ENCODE peak calls at places on chromosomes 7 and 10, in ten cellular contexts. V is activated T-cell treated with anti-CD3 and anti-CD28 coated beads for 48 hours; E is CD4-positive, alpha-beta T cell; A is non-pigmented ciliary epithelial cell; I is A549; W is aorta; Z is endothelial cell of umbilical vein; O is NCI-H82; B is B cell; X is HuH-7. Y is an unnamed sample.

GRCh38 chr10:412109-412508 is 276.9 kb downstream of the ZMYND11 start:
- DNase-seq in X (no peak), W (no peak), A (no peak), V (no peak), B (no peak), Z (no peak), O (no peak), I (no peak), E (no peak), Y (no peak)

GRCh38 chr10:46551701-46552525 is 4.5 kb downstream of the GPRIN2 start:
- DNase-seq in E (no peak), Z (no peak), I (no peak), X (no peak), W (peak; percentile 51), A (no peak), B (no peak), O (no peak), V (no peak), Y (no peak)

GRCh38 chr7:87628780-87629569 is 777 bp downstream of the RUNDC3B start:
- DNase-seq in X (peak; percentile 53), Z (peak; percentile 13), A (no peak), W (peak; percentile 40), B (peak; percentile 58), O (peak; percentile 49), I (peak; percentile 11), V (peak; percentile 9), E (no peak), Y (no peak)

GRCh38 chr7:129072410-129073063 is 17.6 kb upstream of the TNPO3 start:
- DNase-seq in X (no peak), B (no peak), I (no peak), E (no peak), V (no peak), A (no peak), O (no peak), Z (no peak), W (no peak), Y (no peak)

GRCh38 chr10:70035531-70035930 is 17.1 kb upstream of the MACROH2A2 start:
- DNase-seq in V (no peak), A (no peak), O (no peak), Z (no peak), X (no peak), I (no peak), E (no peak), W (no peak), B (no peak), Y (no peak)

GRCh38 chr7:25527665-25528064 is 299.4 kb upstream of the NPVF start:
- DNase-seq in V (no peak), Z (no peak), I (no peak), O (no peak), X (no peak), W (no peak), B (no peak), A (no peak), E (no peak), Y (no peak)

GRCh38 chr7:98136423-98136822 is 29.8 kb downstream of the LMTK2 start:
- DNase-seq in X (no peak), O (no peak), W (no peak), A (no peak), E (no peak), I (no peak), B (no peak), V (no peak), Z (no peak), Y (no peak)

GRCh38 chr10:79284158-79284871 is 63.0 kb upstream of the PPIF start:
- DNase-seq in A (no peak), Z (no peak), E (no peak), W (no peak), I (no peak), X (no peak), O (no peak), B (no peak), V (no peak), Y (no peak)

GRCh38 chr7:45967591-45968157 is 46.6 kb upstream of the IGFBP3 start:
- DNase-seq in Z (no peak), X (no peak), V (no peak), I (no peak), E (no peak), O (no peak), B (no peak), W (no peak), A (no peak), Y (no peak)

GRCh38 chr7:4882742-4883351 is 669 bp downstream of the RADIL start:
- DNase-seq in Z (no peak), O (peak; percentile 55), E (no peak), I (no peak), W (no peak), X (no peak), V (no peak), A (no peak), B (no peak), Y (no peak)

GRCh38 chr7:5693529-5693928 is 87.9 kb downstream of the RNF216 start:
- DNase-seq in X (no peak), W (peak; percentile 71), A (no peak), V (no peak), E (no peak), O (no peak), B (peak; percentile 75), Z (peak; percentile 50), I (peak; percentile 67), Y (no peak)

GRCh38 chr7:155790666-155791065 is 21.6 kb downstream of the SHH start:
- DNase-seq in O (no peak), Z (no peak), X (no peak), V (no peak), B (no peak), W (no peak), E (no peak), A (no peak), I (no peak), Y (no peak)

GRCh38 chr7:94696981-94697670 is 41.2 kb upstream of the SGCE start:
- DNase-seq in X (peak; percentile 29), Z (peak; percentile 90), W (peak; percentile 60), V (no peak), E (no peak), B (no peak), I (peak; percentile 74), O (no peak), A (peak; percentile 90), Y (peak; percentile 94)

GRCh38 chr10:77125231-77125630 is 512.4 kb downstream of the KCNMA1 start:
- DNase-seq in V (no peak), O (no peak), X (no peak), E (no peak), B (no peak), A (no peak), Z (no peak), I (no peak), W (no peak), Y (no peak)

GRCh38 chr7:85454904-85455303 is 268.0 kb upstream of the SEMA3D start:
- DNase-seq in V (no peak), O (no peak), X (no peak), B (no peak), E (no peak), W (no peak), A (no peak), Z (no peak), I (no peak), Y (peak; percentile 19)

GRCh38 chr10:921471-922414 is 9.8 kb downstream of the LARP4B start:
- DNase-seq in I (no peak), A (no peak), B (no peak), E (no peak), Z (no peak), W (no peak), X (no peak), O (no peak), V (no peak), Y (no peak)

GRCh38 chr10:13306103-13306502 is 6.2 kb upstream of the PHYH start:
- DNase-seq in A (no peak), V (no peak), I (no peak), Z (no peak), B (no peak), X (no peak), W (no peak), E (no peak), O (no peak), Y (no peak)

GRCh38 chr10:103584216-103585010 is 90.9 kb downstream of the NEURL1 start:
- DNase-seq in W (no peak), E (peak; percentile 68), X (no peak), V (peak; percentile 68), O (no peak), I (no peak), B (peak; percentile 83), A (no peak), Z (no peak), Y (no peak)

GRCh38 chr7:47814905-47815613 is 133.2 kb downstream of the PKD1L1 start:
- DNase-seq in O (no peak), W (no peak), B (no peak), E (no peak), A (no peak), X (no peak), I (no peak), Z (no peak), V (no peak), Y (no peak)

GRCh38 chr7:47303014-47303694 is 278.8 kb downstream of the TNS3 start:
- DNase-seq in B (no peak), W (no peak), O (no peak), E (no peak), V (no peak), X (no peak), A (no peak), Z (no peak), I (no peak), Y (no peak)

GRCh38 chr7:79930604-79931003 is 204.0 kb upstream of the GNAI1 start:
- DNase-seq in O (no peak), A (no peak), E (no peak), V (no peak), Z (no peak), W (no peak), X (no peak), B (no peak), I (no peak), Y (no peak)

GRCh38 chr7:985915-986741 is 3.1 kb downstream of the CYP2W1 start:
- DNase-seq in X (no peak), O (no peak), V (no peak), A (no peak), W (no peak), I (peak; percentile 38), Z (peak; percentile 28), E (no peak), B (no peak), Y (no peak)

GRCh38 chr7:157805716-157806115 is 468.9 kb downstream of the DNAJB6 start:
- DNase-seq in A (no peak), Z (no peak), X (no peak), W (no peak), E (no peak), V (no peak), O (no peak), I (no peak), B (no peak), Y (no peak)

GRCh38 chr10:127453706-127454105 is 95.4 kb upstream of the NPS start:
- DNase-seq in X (no peak), A (no peak), B (no peak), E (no peak), W (no peak), V (no peak), I (no peak), Z (no peak), O (peak; percentile 31), Y (no peak)

GRCh38 chr10:21995557-21995956 is 8.0 kb downstream of the DNAJC1 start:
- DNase-seq in W (no peak), A (no peak), I (no peak), E (no peak), V (no peak), X (no peak), Z (no peak), O (no peak), B (no peak), Y (no peak)

GRCh38 chr10:62805139-62806092 is 896 bp downstream of the ADO start:
- DNase-seq in O (peak; percentile 34), Z (peak; percentile 51), X (peak; percentile 31), A (no peak), V (no peak), W (no peak), B (peak; percentile 13), I (peak; percentile 33), E (no peak), Y (no peak)

GRCh38 chr7:93890041-93890463 is 501 bp downstream of the TFPI2 start:
- DNase-seq in I (peak; percentile 79), A (no peak), W (peak; percentile 54), O (peak; percentile 58), E (no peak), V (no peak), B (peak; percentile 24), Z (peak; percentile 54), X (peak; percentile 26), Y (no peak)

GRCh38 chr10:3116508-3117100 is 49.3 kb downstream of the PFKP start:
- DNase-seq in Z (no peak), V (no peak), W (no peak), B (no peak), X (no peak), A (no peak), E (no peak), I (no peak), O (no peak), Y (no peak)

Y was measured in retinal pigment epithelial cell.